ENCODE peak calls at places on chromosomes 5 and 9, in four cellular contexts. J is GM12878, T is H1, G is HepG2. M is an unnamed sample.
A peak's percentile ranks its signal among the peaks of the same experiment; 100 is the strongest.

GRCh38 chr5:157366741-157367684 is 93.0 kb upstream of the NIPAL4 start:
- DNase-seq in T (no peak), G (peak; percentile 28), J (no peak), M (no peak)

GRCh38 chr5:56440871-56441740 is 208.0 kb upstream of the ANKRD55 start:
- DNase-seq in G (peak; percentile 96), J (no peak), T (no peak), M (no peak)

GRCh38 chr5:73120222-73121108 is at the start of gene TMEM171:
- DNase-seq in J (no peak), T (no peak), G (no peak), M (no peak)

GRCh38 chr5:33088176-33088575 is 352.6 kb upstream of the TARS1 start:
- DNase-seq in G (no peak), J (no peak), T (no peak), M (no peak)

GRCh38 chr9:136777359-136777758 is 13.0 kb upstream of the LCN15 start:
- DNase-seq in G (no peak), T (no peak), J (no peak), M (no peak)

GRCh38 chr5:15791274-15791673 is 291.3 kb downstream of the FBXL7 start:
- DNase-seq in J (no peak), T (no peak), G (no peak), M (no peak)

GRCh38 chr9:107299437-107299836 is 16.4 kb downstream of the RAD23B start:
- DNase-seq in T (no peak), J (no peak), G (no peak), M (no peak)

GRCh38 chr5:127410906-127411780 is 106.3 kb upstream of the PRRC1 start:
- DNase-seq in T (no peak), J (peak; percentile 51), G (no peak), M (no peak)

GRCh38 chr5:161230222-161230621 is 316.3 kb downstream of the GABRB2 start:
- DNase-seq in J (no peak), T (no peak), G (no peak), M (no peak)

GRCh38 chr5:156208271-156208670 is 118.7 kb upstream of the SGCD start:
- DNase-seq in T (no peak), G (no peak), J (no peak), M (no peak)

GRCh38 chr9:29691145-29691544 is 2117.9 kb upstream of the C9orf72 start:
- DNase-seq in T (no peak), G (no peak), J (no peak), M (no peak)

GRCh38 chr5:162139190-162139589 is 71.6 kb downstream of the GABRG2 start:
- DNase-seq in J (no peak), T (no peak), G (no peak), M (no peak)

GRCh38 chr5:160508780-160509361 is 87.2 kb downstream of the PTTG1 start:
- DNase-seq in J (peak; percentile 76), G (peak; percentile 76), T (peak; percentile 44), M (peak; percentile 70)

GRCh38 chr5:179132586-179133355 is 72.6 kb downstream of the ZNF354C start:
- DNase-seq in G (no peak), T (no peak), J (no peak), M (no peak)

GRCh38 chr5:59621477-59621876 is 272.0 kb downstream of the PDE4D start:
- DNase-seq in G (no peak), T (no peak), J (no peak), M (no peak)

GRCh38 chr9:136527721-136528710 is 17.8 kb downstream of the NOTCH1 start:
- DNase-seq in J (no peak), T (no peak), G (no peak), M (no peak)

DNA sequence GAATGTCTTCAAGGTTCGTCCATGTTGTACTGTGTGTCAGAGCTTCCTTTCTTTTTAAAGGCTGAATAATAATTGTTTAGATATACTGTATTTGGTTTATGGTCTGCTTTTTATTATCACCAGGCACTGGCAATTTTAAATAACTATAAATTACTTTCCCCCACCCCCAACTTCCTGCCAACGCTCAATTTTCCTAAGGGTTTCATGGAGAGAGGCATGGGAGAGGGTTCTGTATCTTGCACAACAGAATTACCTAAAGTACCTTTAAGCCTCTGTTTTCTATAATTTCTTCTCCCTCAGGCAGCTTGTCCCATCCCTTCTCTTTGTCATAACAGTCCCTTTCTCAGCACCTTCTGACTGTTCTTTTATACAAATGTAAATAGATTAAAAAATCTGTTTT is 10.4 kb downstream of the PSAT1 start:
- DNase-seq in T (no peak), J (no peak), G (no peak), M (no peak)
- H3K36me3 ChIP-seq in T (peaks cover 85% of the 10 kb centered on the region), J (peaks cover 8% of the 10 kb centered on the region), G (peaks cover 46% of the 10 kb centered on the region), M (peaks cover 91% of the 10 kb centered on the region)

DNA sequence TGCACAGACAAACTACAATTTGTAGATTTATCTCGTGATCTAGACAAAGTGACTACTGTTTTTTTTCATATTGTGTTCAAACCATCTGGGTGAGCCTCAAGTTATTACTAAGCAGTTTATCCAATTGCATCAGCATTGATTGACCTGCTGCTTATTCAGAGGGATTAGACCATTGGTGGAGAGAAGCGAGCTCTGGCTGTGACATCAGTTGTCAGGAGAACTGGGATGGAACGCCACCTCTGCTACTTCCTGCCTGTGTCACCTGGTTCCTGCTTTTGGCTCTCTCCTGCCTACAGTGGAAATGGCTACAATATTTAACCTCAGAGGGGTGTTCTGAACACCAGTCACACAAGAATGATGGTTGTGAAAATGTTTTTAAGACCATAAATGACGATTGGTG is 12.1 kb downstream of the NR4A3 start:
- DNase-seq in J (no peak), T (no peak), G (no peak), M (no peak)
- TF ChIP-seq YY1 in J (no peak), T (no peak), G (no peak), M (no peak)

DNA sequence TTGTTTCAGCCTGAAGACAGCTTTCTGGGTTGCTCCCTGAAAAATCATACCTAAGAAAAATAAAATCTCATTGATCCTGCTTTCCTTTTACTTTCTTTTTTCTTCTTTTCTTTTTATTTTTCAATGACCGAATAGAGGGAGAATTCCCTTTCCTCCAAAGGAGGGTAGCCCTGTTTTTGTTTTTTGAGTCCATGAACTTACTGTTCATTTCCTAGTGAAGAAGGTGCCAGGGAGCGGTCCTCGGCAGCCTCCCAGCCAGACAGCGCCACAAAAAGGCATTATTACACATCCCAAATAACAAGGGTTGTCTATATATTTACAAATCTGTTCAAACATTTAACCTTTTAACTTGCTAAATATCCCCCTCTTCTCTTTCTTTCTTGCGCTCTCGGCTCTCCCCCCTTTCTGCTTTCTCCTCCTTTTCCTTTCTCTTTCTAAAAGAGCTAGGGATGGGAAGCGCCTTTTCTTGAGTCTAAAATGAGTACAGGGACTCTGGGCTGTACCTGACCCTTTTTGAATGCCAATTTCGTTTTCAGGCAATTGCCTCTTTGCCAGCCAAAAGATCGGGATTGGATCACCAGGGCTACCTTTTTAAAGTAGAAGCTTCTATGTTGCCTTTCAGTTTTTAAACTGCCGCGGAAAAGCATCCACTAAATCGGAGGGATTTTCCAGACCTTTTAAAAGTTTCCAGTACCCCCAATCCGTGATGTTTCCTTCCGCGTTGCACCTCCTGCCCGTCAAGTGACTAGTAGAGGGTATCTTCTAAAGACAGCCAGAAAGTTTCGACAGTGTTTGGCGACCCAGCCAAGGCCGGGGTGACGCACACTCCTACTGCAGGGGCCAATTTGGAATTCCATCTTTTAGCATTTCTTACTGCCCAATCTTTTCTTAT is 125.6 kb downstream of the TMEM161B start:
- DNase-seq in T (no peak), J (no peak), G (no peak), M (no peak)
- TF ChIP-seq SUZ12 in T (no peak), J (no peak), G (no peak), M (no peak)

GRCh38 chr9:113589890-113590289 is 126.4 kb downstream of the RGS3 start:
- DNase-seq in J (no peak), T (no peak), G (peak; percentile 35), M (no peak)
- H3K36me3 ChIP-seq in J (peaks cover 13% of the 10 kb centered on the region), T (no peaks in the 10 kb centered on the region), G (peaks cover 3% of the 10 kb centered on the region), M (peaks cover 10% of the 10 kb centered on the region)

GRCh38 chr5:54217826-54218503 is 92.4 kb downstream of the ARL15 start:
- DNase-seq in G (peak; percentile 37), J (no peak), T (no peak), M (peak; percentile 59)
- TF ChIP-seq YY1 in G (no peak), J (no peak), T (no peak), M (no peak)

GRCh38 chr5:138230261-138230660 is 17.1 kb upstream of the CDC23 start:
- DNase-seq in J (no peak), T (no peak), G (no peak), M (no peak)
- TF ChIP-seq SUZ12 in J (no peak), T (no peak), G (no peak), M (no peak)

GRCh38 chr9:96009223-96009602 is 133.7 kb downstream of the ERCC6L2 start:
- DNase-seq in G (no peak), J (no peak), T (no peak), M (no peak)
- H3K36me3 ChIP-seq in G (peaks cover 9% of the 10 kb centered on the region), J (peaks cover 8% of the 10 kb centered on the region), T (peaks cover 6% of the 10 kb centered on the region), M (peaks cover 59% of the 10 kb centered on the region)